ENCODE peak calls at places on chromosomes 6 and 20, in five cellular contexts. A is coronary artery; O is COR-L47; D is activated CD4-positive, alpha-beta T cell treated with anti-CD3 and anti-CD28 coated beads for 24 hours; J is T-cell. W is an unnamed sample.

GRCh38 chr20:47951521-47951951 is 166.3 kb upstream of the SULF2 start:
- DNase-seq in A (no peak), O (no peak), D (no peak), J (no peak), W (no peak)

GRCh38 chr6:123972600-123973294 is 169.1 kb downstream of the NKAIN2 start:
- DNase-seq in A (no peak), O (no peak), D (no peak), J (no peak), W (no peak)

GRCh38 chr6:2817778-2818443 is 23.8 kb downstream of the SERPINB1 start:
- DNase-seq in A (no peak), O (no peak), D (no peak), J (no peak), W (no peak)

GRCh38 chr6:41039060-41039998 is at the start of gene UNC5CL:
- DNase-seq in A (no peak), O (peak; percentile 26), D (peak; percentile 28), J (peak; percentile 34), W (peak; percentile 39)

GRCh38 chr20:59525500-59526241 is 78.7 kb upstream of the PHACTR3 start:
- DNase-seq in A (no peak), O (peak; percentile 55), D (peak; percentile 22), J (no peak), W (peak; percentile 6)

GRCh38 chr6:44062771-44063560 is 64.3 kb downstream of the MRPL14 start:
- DNase-seq in A (no peak), O (no peak), D (peak; percentile 37), J (no peak), W (no peak)

GRCh38 chr6:41504526-41505021 is 41.6 kb upstream of the FOXP4 start:
- DNase-seq in A (no peak), O (no peak), D (no peak), J (no peak), W (no peak)

GRCh38 chr20:22315771-22316170 is 268.6 kb downstream of the FOXA2 start:
- DNase-seq in A (no peak), O (no peak), D (no peak), J (no peak), W (no peak)

GRCh38 chr6:5950448-5950847 is 56.3 kb downstream of the NRN1 start:
- DNase-seq in A (no peak), O (no peak), D (peak; percentile 2), J (no peak), W (no peak)

GRCh38 chr6:83615025-83615999 is 93.6 kb downstream of the SNAP91 start:
- DNase-seq in A (no peak), O (peak; percentile 36), D (no peak), J (no peak), W (peak; percentile 58)

GRCh38 chr6:1872649-1873131 is 263.0 kb downstream of the FOXC1 start:
- DNase-seq in A (no peak), O (no peak), D (no peak), J (no peak), W (no peak)

GRCh38 chr6:153087436-153087835 is 43.6 kb downstream of the RGS17 start:
- DNase-seq in A (no peak), O (no peak), D (no peak), J (no peak), W (no peak)

GRCh38 chr20:44586289-44586911 is 4.0 kb downstream of the PKIG start:
- DNase-seq in A (no peak), O (no peak), D (no peak), J (no peak), W (peak; percentile 15)

GRCh38 chr6:20891161-20891560 is 356.9 kb downstream of the CDKAL1 start:
- DNase-seq in A (no peak), O (no peak), D (no peak), J (no peak), W (no peak)

GRCh38 chr6:142592876-142593275 is 291.1 kb downstream of the ADGRG6 start:
- DNase-seq in A (no peak), O (no peak), D (no peak), J (no peak), W (no peak)

GRCh38 chr20:4717816-4718215 is 3.9 kb upstream of the PRND start:
- DNase-seq in A (no peak), O (no peak), D (no peak), J (no peak), W (no peak)

GRCh38 chr6:163030980-163031379 is 303.2 kb downstream of the PACRG start:
- DNase-seq in A (no peak), O (no peak), D (no peak), J (no peak), W (no peak)

GRCh38 chr6:10449751-10450150 is 34.9 kb upstream of the TFAP2A start:
- DNase-seq in A (no peak), O (no peak), D (no peak), J (no peak), W (no peak)

GRCh38 chr20:44581515-44581914 is 864 bp upstream of the PKIG start:
- DNase-seq in A (no peak), O (no peak), D (no peak), J (no peak), W (no peak)

GRCh38 chr6:8195040-8195713 is 92.8 kb upstream of the EEF1E1 start:
- DNase-seq in A (no peak), O (peak; percentile 11), D (no peak), J (no peak), W (peak; percentile 15)

GRCh38 chr20:1299522-1299921 is 29.4 kb downstream of the SDCBP2 start:
- DNase-seq in A (no peak), O (peak; percentile 49), D (peak; percentile 26), J (no peak), W (peak; percentile 2)

GRCh38 chr20:38883081-38883980 is 42.9 kb upstream of the FAM83D start:
- DNase-seq in A (no peak), O (peak; percentile 48), D (no peak), J (no peak), W (no peak)

GRCh38 chr6:23650676-23651075 is 475.3 kb upstream of the NRSN1 start:
- DNase-seq in A (no peak), O (no peak), D (no peak), J (no peak), W (no peak)

GRCh38 chr20:50175938-50176933 is 14.4 kb upstream of the CEBPB start:
- DNase-seq in A (no peak), O (no peak), D (no peak), J (no peak), W (no peak)

GRCh38 chr6:106509420-106510089 is 119.7 kb downstream of the RTN4IP1 start:
- DNase-seq in A (no peak), O (no peak), D (no peak), J (no peak), W (peak; percentile 72)

GRCh38 chr6:37584654-37585522 is 85.2 kb upstream of the CCDC167 start:
- DNase-seq in A (no peak), O (no peak), D (no peak), J (no peak), W (no peak)

GRCh38 chr6:92810913-92811312 is 608.4 kb downstream of the EPHA7 start:
- DNase-seq in A (no peak), O (peak; percentile 48), D (peak; percentile 1), J (no peak), W (peak; percentile 46)

GRCh38 chr6:125989631-125990030 is 3.3 kb downstream of the TRMT11 start:
- DNase-seq in A (no peak), O (no peak), D (no peak), J (no peak), W (no peak)

GRCh38 chr6:48318670-48319069 is 207.7 kb upstream of the PTCHD4 start:
- DNase-seq in A (no peak), O (no peak), D (no peak), J (no peak), W (no peak)

GRCh38 chr20:46022411-46023147 is 6.4 kb upstream of the SLC12A5 start:
- DNase-seq in A (no peak), O (peak; percentile 66), D (peak; percentile 70), J (peak; percentile 67), W (peak; percentile 36)

GRCh38 chr6:135434095-135434494 is 63.4 kb downstream of the AHI1 start:
- DNase-seq in A (no peak), O (no peak), D (no peak), J (no peak), W (peak; percentile 52)

GRCh38 chr6:44120692-44121443 is 6.4 kb downstream of the MRPL14 start:
- DNase-seq in A (no peak), O (no peak), D (no peak), J (no peak), W (no peak)

GRCh38 chr6:168517742-168518347 is 76.9 kb downstream of the SMOC2 start:
- DNase-seq in A (peak; percentile 52), O (no peak), D (no peak), J (no peak), W (no peak)

GRCh38 chr6:43699564-43700186 is 12.1 kb upstream of the MRPS18A start:
- DNase-seq in A (no peak), O (peak; percentile 82), D (no peak), J (no peak), W (no peak)

GRCh38 chr6:100880149-100880900 is 804 bp downstream of the ASCC3 start:
- DNase-seq in A (no peak), O (no peak), D (no peak), J (no peak), W (no peak)

W was measured in AML-193.